ENCODE peak calls at places on chromosomes 13 and 19, in four cellular contexts. J is stomach, D is AG10803, M is mesothelial cell of epicardium. P is an unnamed sample.

GRCh38 chr13:46341112-46341711 is 45.8 kb downstream of the RUBCNL start:
- DNase-seq in J (no peak), D (peak), M (no peak), P (peak)

GRCh38 chr13:110506859-110507566 is 54.5 kb downstream of the RAB20 start:
- DNase-seq in J (peak), D (no peak), M (no peak), P (peak)

GRCh38 chr13:110592670-110593069 is 22.7 kb upstream of the NAXD start:
- DNase-seq in J (no peak), D (peak), M (no peak), P (no peak)

GRCh38 chr13:21463424-21463823 is 4.3 kb upstream of the ZDHHC20 start:
- DNase-seq in J (no peak), D (no peak), M (no peak), P (no peak)

GRCh38 chr19:12779162-12779993 is 4.0 kb upstream of the HOOK2 start:
- DNase-seq in J (no peak), D (peak), M (no peak), P (peak)

GRCh38 chr13:61670384-61671161 is 254.9 kb upstream of the PCDH20 start:
- DNase-seq in J (no peak), D (no peak), M (no peak), P (no peak)

GRCh38 chr19:13729859-13730258 is 34.5 kb upstream of the MRI1 start:
- DNase-seq in J (no peak), D (peak), M (no peak), P (no peak)

GRCh38 chr13:73261739-73262216 is 203.0 kb downstream of the KLF5 start:
- DNase-seq in J (no peak), D (peak), M (no peak), P (no peak)

GRCh38 chr19:32677657-32678056 is 2.0 kb downstream of the RGS9BP start:
- DNase-seq in J (no peak), D (no peak), M (no peak), P (peak)

GRCh38 chr13:100588350-100589177 is at the start of gene GGACT:
- DNase-seq in J (peak), D (peak), M (peak), P (peak)

GRCh38 chr13:67119481-67119883 is 110.7 kb downstream of the PCDH9 start:
- DNase-seq in J (no peak), D (peak), M (no peak), P (peak)

GRCh38 chr13:73851104-73851503 is 283.1 kb downstream of the KLF12 start:
- DNase-seq in J (no peak), D (no peak), M (no peak), P (no peak)

GRCh38 chr19:6838062-6838655 is 49.2 kb upstream of the ADGRE1 start:
- DNase-seq in J (no peak), D (no peak), M (no peak), P (no peak)

GRCh38 chr13:112182831-112183543 is 116.0 kb downstream of the SOX1 start:
- DNase-seq in J (no peak), D (no peak), M (no peak), P (no peak)

GRCh38 chr19:41399091-41399490 is 1.5 kb downstream of the BCKDHA start:
- DNase-seq in J (no peak), D (no peak), M (no peak), P (no peak)

GRCh38 chr19:4066682-4067395 is at the start of gene ZBTB7A:
- DNase-seq in J (peak), D (peak), M (no peak), P (peak)

GRCh38 chr19:29211562-29212416 is 1.2 kb downstream of the UQCRFS1 start:
- DNase-seq in J (no peak), D (peak), M (no peak), P (peak)

GRCh38 chr19:45575216-45575615 is 9.4 kb downstream of the OPA3 start:
- DNase-seq in J (no peak), D (no peak), M (no peak), P (no peak)

GRCh38 chr19:16425993-16426392 is 45.8 kb downstream of the EPS15L1 start:
- DNase-seq in J (no peak), D (no peak), M (no peak), P (no peak)

GRCh38 chr13:112642061-112642460 is 47.8 kb upstream of the ATP11A start:
- DNase-seq in J (no peak), D (no peak), M (no peak), P (no peak)

GRCh38 chr13:74449811-74450524 is 315.8 kb upstream of the KLF12 start:
- DNase-seq in J (no peak), D (no peak), M (no peak), P (no peak)

GRCh38 chr13:24181991-24182702 is 21.6 kb downstream of the SPATA13 start:
- DNase-seq in J (no peak), D (peak), M (no peak), P (no peak)

GRCh38 chr19:13849991-13850909 is 26.7 kb upstream of the NANOS3 start:
- DNase-seq in J (peak), D (peak), M (peak), P (peak)

GRCh38 chr13:38210928-38211596 is 138.6 kb upstream of the UFM1 start:
- DNase-seq in J (no peak), D (no peak), M (no peak), P (no peak)

GRCh38 chr13:79663420-79663819 is 182.5 kb downstream of the NDFIP2 start:
- DNase-seq in J (no peak), D (no peak), M (no peak), P (no peak)

GRCh38 chr13:97141564-97142005 is 80.5 kb upstream of the MBNL2 start:
- DNase-seq in J (peak), D (peak), M (no peak), P (peak)

GRCh38 chr19:14363203-14364097 is 17.8 kb upstream of the ADGRE5 start:
- DNase-seq in J (peak), D (peak), M (peak), P (peak)

GRCh38 chr19:35023428-35023827 is 6.8 kb upstream of the SCN1B start:
- DNase-seq in J (no peak), D (no peak), M (no peak), P (no peak)

GRCh38 chr13:31595568-31595967 is 143.8 kb upstream of the RXFP2 start:
- DNase-seq in J (no peak), D (peak), M (no peak), P (peak)

GRCh38 chr19:49340069-49340864 is 5.1 kb downstream of the CD37 start:
- DNase-seq in J (peak), D (no peak), M (no peak), P (peak)

GRCh38 chr13:113080361-113080831 is 25.2 kb upstream of the F7 start:
- DNase-seq in J (no peak), D (no peak), M (no peak), P (no peak)

GRCh38 chr19:16234552-16235445 is 37.1 kb downstream of the AP1M1 start:
- DNase-seq in J (no peak), D (no peak), M (no peak), P (no peak)

GRCh38 chr13:108278466-108278865 is 8.9 kb downstream of the TNFSF13B start:
- DNase-seq in J (no peak), D (no peak), M (no peak), P (no peak)

GRCh38 chr19:2166741-2167738 is 3.3 kb downstream of the DOT1L start:
- DNase-seq in J (peak), D (peak), M (no peak), P (peak)

DNA sequence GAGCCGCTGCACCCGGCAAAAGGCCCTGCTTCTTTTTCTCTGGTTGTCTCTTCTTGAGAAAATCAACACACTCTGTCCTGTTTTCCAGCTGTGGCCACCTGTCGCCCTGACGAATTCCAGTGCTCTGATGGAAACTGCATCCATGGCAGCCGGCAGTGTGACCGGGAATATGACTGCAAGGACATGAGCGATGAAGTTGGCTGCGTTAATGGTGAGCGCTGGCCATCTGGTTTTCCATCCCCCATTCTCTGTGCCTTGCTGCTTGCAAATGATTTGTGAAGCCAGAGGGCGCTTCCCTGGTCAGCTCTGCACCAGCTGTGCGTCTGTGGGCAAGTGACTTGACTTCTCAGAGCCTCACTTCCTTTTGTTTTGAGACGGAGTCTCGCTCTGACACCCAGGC is 17.2 kb downstream of the LDLR start:
- DNase-seq in J (no peak), D (no peak), M (no peak), P (no peak)
- TF ChIP-seq CTCF in J (no peak), D (no peak), M (no peak), P (no peak)

DNA sequence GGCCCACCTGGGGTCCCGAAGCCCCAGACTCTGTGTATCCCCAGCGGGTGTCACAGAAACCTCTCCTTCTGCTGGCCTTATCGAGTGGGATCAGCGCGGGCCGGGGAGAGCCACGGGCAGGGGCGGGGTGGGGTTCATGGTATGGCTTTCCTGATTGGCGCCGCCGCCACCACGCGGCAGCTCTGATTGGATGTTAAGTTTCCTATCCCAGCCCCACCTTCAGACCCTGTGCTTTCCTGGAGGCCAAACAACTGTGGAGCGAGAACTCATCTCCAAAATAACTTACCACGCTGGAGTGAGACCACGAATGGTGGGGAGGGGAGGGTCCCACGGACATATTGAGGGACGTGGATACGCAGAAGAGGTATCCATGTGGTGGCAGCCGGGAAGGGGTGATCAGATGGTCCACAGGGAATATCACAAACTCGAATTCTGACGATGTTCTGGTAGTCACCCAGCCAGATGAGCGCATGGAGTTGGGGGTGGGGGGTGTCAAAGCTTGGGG is 1.0 kb upstream of the ICAM5 start:
- DNase-seq in J (peak), D (no peak), M (no peak), P (no peak)
- TF ChIP-seq CTCF in J (no peak), D (no peak), M (no peak), P (no peak)

DNA sequence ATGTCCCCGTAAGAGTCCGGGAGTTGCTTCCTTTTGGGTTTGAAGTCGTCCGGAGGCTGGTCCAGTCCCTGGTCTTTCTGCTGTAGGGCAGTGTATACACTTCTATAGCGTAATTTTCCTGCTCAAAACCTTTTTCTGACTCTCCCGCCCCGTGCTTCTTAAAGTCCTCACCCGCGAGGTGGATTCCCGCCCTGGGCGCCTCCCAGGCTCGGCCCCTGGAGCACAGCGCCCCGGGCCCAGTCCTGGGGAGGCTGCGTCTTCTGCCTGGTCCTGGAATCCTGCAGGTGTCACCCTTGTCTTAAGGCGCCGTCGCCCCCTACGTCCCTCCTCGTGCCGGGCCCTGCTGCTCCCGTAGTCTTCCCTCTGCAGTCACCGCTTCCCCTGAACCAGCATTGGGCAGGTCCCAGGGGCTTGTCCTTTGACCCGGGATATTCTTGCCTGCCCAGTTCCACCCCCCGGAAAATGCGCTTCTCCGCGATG is 34.4 kb upstream of the ZNF808 start:
- DNase-seq in J (no peak), D (no peak), M (peak), P (no peak)
- TF ChIP-seq CTCF in J (no peak), D (no peak), M (no peak), P (no peak)

GRCh38 chr13:59263531-59263930 is 900.2 kb downstream of the DIAPH3 start:
- DNase-seq in J (no peak), D (no peak), M (no peak), P (no peak)

GRCh38 chr13:59259416-59260000 is 904.2 kb downstream of the DIAPH3 start:
- DNase-seq in J (no peak), D (no peak), M (no peak), P (no peak)

GRCh38 chr13:59266478-59267063 is 897.2 kb downstream of the DIAPH3 start:
- DNase-seq in J (no peak), D (no peak), M (no peak), P (peak)

GRCh38 chr13:59261928-59262488 is 901.7 kb downstream of the DIAPH3 start:
- DNase-seq in J (no peak), D (no peak), M (no peak), P (peak)
- TF ChIP-seq CTCF in J (no peak), D (no peak), M (no peak), P (peak)

GRCh38 chr19:18477042-18477760 is 39.3 kb upstream of the ISYNA1 start:
- DNase-seq in J (no peak), D (no peak), M (no peak), P (no peak)
- TF ChIP-seq CTCF in J (no peak), D (peak), M (no peak), P (peak)

DNA sequence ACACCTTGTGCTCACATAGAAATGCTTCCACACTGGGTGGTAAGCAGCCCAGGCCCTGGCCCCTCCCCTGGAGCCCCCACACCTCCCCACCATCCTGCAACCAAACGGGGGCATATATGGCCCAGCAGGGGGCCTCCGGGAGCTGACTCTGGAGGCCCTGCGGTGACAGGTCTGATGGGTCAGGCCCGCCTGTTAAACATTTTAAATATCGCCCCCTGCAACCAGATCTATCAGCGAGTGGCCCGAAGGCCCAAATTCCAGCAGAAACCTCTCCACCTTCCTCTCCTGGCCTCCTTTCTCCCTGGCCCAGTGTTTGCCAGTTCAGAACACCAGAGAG is 48.0 kb upstream of the KATNAL1 start:
- DNase-seq in J (peak), D (no peak), M (no peak), P (no peak)
- TF ChIP-seq CTCF in J (peak), D (no peak), M (peak), P (peak)

P was measured in cardiac fibroblast.